ENCODE peak calls at places on chromosomes 13 and 19, in eight cellular contexts. C, V, E, L, B, G, Y and N are unnamed samples.

GRCh38 chr13:110331362-110331761 is 24.3 kb downstream of the COL4A2 start:
- DNase-seq in C (no peak), V (no peak), E (no peak), L (no peak), B (no peak), G (no peak), Y (no peak), N (no peak)

GRCh38 chr13:41465215-41465907 is 8.0 kb downstream of the RGCC start:
- DNase-seq in C (no peak), V (peak; percentile 68), E (peak; percentile 75), L (no peak), B (no peak), G (no peak), Y (peak; percentile 88), N (no peak)

GRCh38 chr13:25699056-25699455 is 327.3 kb downstream of the ATP8A2 start:
- DNase-seq in C (no peak), V (no peak), E (peak; percentile 11), L (no peak), B (no peak), G (no peak), Y (no peak), N (no peak)

GRCh38 chr13:37068962-37069361 is 9.5 kb upstream of the SUPT20H start:
- DNase-seq in C (no peak), V (no peak), E (no peak), L (no peak), B (no peak), G (no peak), Y (no peak), N (no peak)

GRCh38 chr13:29674532-29674931 is 79.0 kb upstream of the SLC7A1 start:
- DNase-seq in C (no peak), V (no peak), E (peak; percentile 65), L (no peak), B (no peak), G (no peak), Y (no peak), N (no peak)

GRCh38 chr13:53631511-53631910 is 602.9 kb downstream of the OLFM4 start:
- DNase-seq in C (no peak), V (no peak), E (no peak), L (peak; percentile 50), B (no peak), G (no peak), Y (no peak), N (no peak)

GRCh38 chr19:1069009-1069779 is 2.2 kb downstream of the ARHGAP45 start:
- DNase-seq in C (no peak), V (peak; percentile 72), E (no peak), L (no peak), B (no peak), G (no peak), Y (no peak), N (no peak)

GRCh38 chr19:53945441-53945840 is 17.3 kb upstream of the CACNG8 start:
- DNase-seq in C (no peak), V (no peak), E (no peak), L (peak; percentile 85), B (no peak), G (peak; percentile 31), Y (no peak), N (no peak)

GRCh38 chr13:33033361-33033812 is 17.2 kb downstream of the KL start:
- DNase-seq in C (peak; percentile 13), V (no peak), E (no peak), L (no peak), B (no peak), G (no peak), Y (no peak), N (no peak)

GRCh38 chr13:92315265-92315664 is 911.3 kb upstream of the GPC6 start:
- DNase-seq in C (no peak), V (no peak), E (no peak), L (no peak), B (no peak), G (no peak), Y (no peak), N (no peak)

GRCh38 chr19:43667524-43668405 is 2.2 kb downstream of the PLAUR start:
- DNase-seq in C (no peak), V (peak; percentile 55), E (no peak), L (no peak), B (peak; percentile 5), G (peak; percentile 11), Y (no peak), N (no peak)

GRCh38 chr13:59043016-59043415 is 1120.7 kb downstream of the DIAPH3 start:
- DNase-seq in C (no peak), V (no peak), E (no peak), L (peak; percentile 53), B (no peak), G (no peak), Y (no peak), N (no peak)

GRCh38 chr19:15124572-15125231 is 17.5 kb downstream of the SYDE1 start:
- DNase-seq in C (no peak), V (peak; percentile 76), E (peak; percentile 20), L (no peak), B (peak; percentile 80), G (no peak), Y (no peak), N (no peak)

GRCh38 chr13:99617474-99618255 is 116.4 kb downstream of the TM9SF2 start:
- DNase-seq in C (peak; percentile 70), V (peak; percentile 12), E (no peak), L (peak; percentile 85), B (peak; percentile 62), G (peak; percentile 67), Y (no peak), N (peak; percentile 65)

GRCh38 chr19:782195-783043 is 14.8 kb upstream of the PTBP1 start:
- DNase-seq in C (peak; percentile 33), V (no peak), E (peak; percentile 46), L (peak; percentile 86), B (peak; percentile 44), G (peak; percentile 37), Y (peak; percentile 54), N (no peak)

GRCh38 chr13:80336335-80336734 is 4.6 kb downstream of the SPRY2 start:
- DNase-seq in C (no peak), V (no peak), E (no peak), L (no peak), B (no peak), G (no peak), Y (peak; percentile 50), N (no peak)

GRCh38 chr19:32933571-32933970 is 38.2 kb downstream of the CEP89 start:
- DNase-seq in C (no peak), V (no peak), E (no peak), L (no peak), B (no peak), G (no peak), Y (no peak), N (no peak)

GRCh38 chr19:29120471-29120870 is 92.5 kb downstream of the UQCRFS1 start:
- DNase-seq in C (no peak), V (no peak), E (no peak), L (no peak), B (no peak), G (no peak), Y (no peak), N (no peak)

GRCh38 chr13:104408733-104409132 is 1342.5 kb upstream of the SLC10A2 start:
- DNase-seq in C (no peak), V (no peak), E (no peak), L (no peak), B (no peak), G (no peak), Y (peak; percentile 78), N (no peak)

GRCh38 chr19:13992025-13992424 is 14.1 kb downstream of the RFX1 start:
- DNase-seq in C (no peak), V (no peak), E (no peak), L (no peak), B (no peak), G (no peak), Y (no peak), N (no peak)

GRCh38 chr13:85497652-85498051 is 301.6 kb downstream of the SLITRK6 start:
- DNase-seq in C (no peak), V (no peak), E (peak; percentile 91), L (no peak), B (no peak), G (no peak), Y (peak; percentile 82), N (no peak)

GRCh38 chr19:53659292-53659691 is 27.5 kb downstream of the DPRX start:
- DNase-seq in C (peak; percentile 85), V (no peak), E (no peak), L (peak; percentile 84), B (peak; percentile 15), G (peak; percentile 31), Y (peak; percentile 15), N (peak; percentile 35)

GRCh38 chr13:19782049-19782726 is 557 bp downstream of the PSPC1 start:
- DNase-seq in C (peak; percentile 62), V (peak; percentile 72), E (peak; percentile 39), L (peak; percentile 66), B (peak; percentile 60), G (peak; percentile 61), Y (peak; percentile 33), N (peak; percentile 29)

GRCh38 chr13:93169980-93170379 is 56.6 kb upstream of the GPC6 start:
- DNase-seq in C (no peak), V (no peak), E (peak; percentile 100), L (no peak), B (no peak), G (no peak), Y (peak; percentile 99), N (no peak)

GRCh38 chr13:61833228-61833627 is 417.6 kb upstream of the PCDH20 start:
- DNase-seq in C (no peak), V (no peak), E (no peak), L (no peak), B (no peak), G (no peak), Y (peak; percentile 55), N (no peak)

DNA sequence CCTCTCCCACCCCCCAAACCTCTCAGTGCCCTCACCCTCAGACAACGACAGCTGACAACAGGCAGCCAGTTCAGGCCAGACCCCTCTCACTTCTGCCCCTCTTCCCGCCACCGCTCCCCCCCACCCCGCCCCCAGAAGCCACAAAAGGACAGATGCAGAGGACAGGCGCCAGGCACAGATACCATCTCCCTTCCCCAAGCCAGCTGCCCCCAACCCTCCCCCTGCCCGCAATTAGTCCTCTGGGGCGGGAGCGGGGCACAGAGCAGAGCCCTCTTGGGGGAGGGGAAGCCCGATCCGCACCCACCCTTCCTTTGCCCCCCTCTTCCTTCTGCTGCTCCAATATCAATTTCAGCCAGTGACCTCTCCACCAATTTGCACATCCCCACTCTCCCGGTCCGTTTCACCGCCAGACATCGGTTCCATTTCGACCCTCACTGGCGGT is 585 bp upstream of the SHD start:
- DNase-seq in C (peak; percentile 23), V (no peak), E (no peak), L (no peak), B (no peak), G (no peak), Y (no peak), N (no peak)
- TF ChIP-seq CTCF in C (no peak), V (no peak), E (no peak), L (no peak), B (no peak), G (no peak), Y (no peak), N (no peak)

GRCh38 chr19:46431824-46432223 is 3.1 kb upstream of the PNMA8C start:
- DNase-seq in C (peak; percentile 35), V (no peak), E (no peak), L (peak; percentile 86), B (no peak), G (no peak), Y (no peak), N (no peak)
- TF ChIP-seq CTCF in C (peak; percentile 13), V (no peak), E (peak; percentile 22), L (peak; percentile 69), B (no peak), G (peak; percentile 31), Y (no peak), N (peak; percentile 39)

GRCh38 chr13:98556417-98556816 is 20.5 kb downstream of the STK24 start:
- DNase-seq in C (no peak), V (no peak), E (no peak), L (no peak), B (no peak), G (no peak), Y (no peak), N (no peak)
- TF ChIP-seq CTCF in C (no peak), V (no peak), E (no peak), L (no peak), B (no peak), G (no peak), Y (no peak), N (no peak)

GRCh38 chr19:38073806-38074685 is 150.0 kb downstream of the DPF1 start:
- DNase-seq in C (peak; percentile 41), V (peak; percentile 16), E (no peak), L (peak; percentile 91), B (peak; percentile 41), G (peak; percentile 28), Y (no peak), N (peak; percentile 22)
- TF ChIP-seq CTCF in C (peak; percentile 8), V (no peak), E (no peak), L (peak; percentile 75), B (no peak), G (no peak), Y (no peak), N (peak; percentile 34)